ENCODE peak calls at places on chromosome 19, in ten cellular contexts. O is tibial artery; Q is neural progenitor cell; E is heart left ventricle; Y is ovary; A is hepatocyte; C is CD8-positive, alpha-beta memory T cell; N is left ventricle myocardium inferior; D is PC-9; Z is IMR-90. G is an unnamed sample.

GRCh38 chr19:17455711-17456123 is 5.0 kb downstream of the NXNL1 start:
- DNase-seq in D (no peak), Q (peak; percentile 37), E (peak; percentile 54), N (no peak), Z (no peak), Y (no peak), A (no peak), C (no peak), O (no peak), G (no peak)

GRCh38 chr19:42225718-42226292 is 5.7 kb downstream of the ZNF526 start:
- DNase-seq in Z (no peak), O (no peak), C (no peak), D (no peak), N (no peak), E (no peak), Y (no peak), A (no peak), Q (no peak), G (no peak)

GRCh38 chr19:48249502-48250014 is 6.2 kb downstream of the CARD8 start:
- DNase-seq in Y (no peak), A (no peak), D (no peak), Q (no peak), Z (no peak), C (peak; percentile 61), N (peak; percentile 41), E (peak; percentile 76), O (peak; percentile 61), G (peak; percentile 22)

GRCh38 chr19:41924151-41925145 is 3.8 kb downstream of the ERFL start:
- DNase-seq in C (no peak), Z (no peak), O (no peak), N (no peak), E (no peak), D (no peak), A (no peak), Y (no peak), Q (no peak), G (no peak)

GRCh38 chr19:15374796-15375440 is 4.7 kb downstream of the AKAP8 start:
- DNase-seq in E (peak; percentile 86), Y (no peak), C (no peak), Z (no peak), A (no peak), O (peak; percentile 70), D (no peak), N (peak; percentile 78), Q (no peak), G (no peak)

GRCh38 chr19:6693681-6694080 is 23.7 kb upstream of the TNFSF14 start:
- DNase-seq in O (no peak), Q (no peak), D (no peak), N (no peak), A (no peak), E (no peak), C (no peak), Z (no peak), Y (no peak), G (no peak)

GRCh38 chr19:49200238-49200862 is 42.8 kb downstream of the TRPM4 start:
- DNase-seq in Q (no peak), E (no peak), O (no peak), Y (no peak), C (no peak), D (no peak), A (no peak), N (no peak), Z (no peak), G (peak; percentile 34)

GRCh38 chr19:41913476-41914190 is 14.6 kb downstream of the ERFL start:
- DNase-seq in O (no peak), N (no peak), E (no peak), A (no peak), Y (no peak), D (no peak), Q (no peak), C (no peak), Z (no peak), G (no peak)

GRCh38 chr19:54325194-54325621 is 12.2 kb upstream of the LILRA5 start:
- DNase-seq in Y (no peak), E (no peak), D (peak; percentile 31), O (no peak), Q (peak; percentile 42), C (peak; percentile 44), Z (peak; percentile 8), N (no peak), A (peak; percentile 42), G (peak; percentile 35)

GRCh38 chr19:4067396-4068057 is 828 bp upstream of the ZBTB7A start:
- DNase-seq in A (no peak), N (no peak), Z (no peak), D (no peak), Y (peak; percentile 54), O (no peak), Q (peak; percentile 64), E (no peak), C (no peak), G (no peak)

GRCh38 chr19:16603090-16603489 is 24.9 kb downstream of the MED26 start:
- DNase-seq in N (no peak), A (no peak), E (no peak), Q (no peak), C (no peak), O (no peak), Y (no peak), Z (no peak), D (no peak), G (no peak)

GRCh38 chr19:43425567-43426392 is 11.1 kb downstream of the TEX101 start:
- DNase-seq in N (no peak), Y (no peak), Q (peak; percentile 41), O (no peak), D (peak; percentile 35), E (no peak), Z (peak; percentile 18), A (peak; percentile 36), C (no peak), G (peak; percentile 96)
- H3K27ac ChIP-seq in N (no peak overlapping the region), Y (no peak overlapping the region), Q (no peak overlapping the region), O (no peak overlapping the region), D (peak overlapping the region; percentile 44), E (no peak overlapping the region), Z (no peak overlapping the region), A (no peak overlapping the region), C (no peak overlapping the region), G (peak overlapping the region; percentile 83)

GRCh38 chr19:43940719-43941118 is 5.6 kb upstream of the ZNF45 start:
- DNase-seq in A (no peak), Z (no peak), E (no peak), Q (no peak), Y (no peak), N (no peak), C (no peak), O (no peak), D (no peak), G (no peak)

GRCh38 chr19:43936219-43936618 is 1.1 kb upstream of the ZNF45 start:
- DNase-seq in E (no peak), N (no peak), C (no peak), Q (no peak), A (no peak), Y (no peak), D (no peak), O (no peak), Z (no peak), G (peak; percentile 2)

GRCh38 chr19:43939557-43940260 is 4.6 kb upstream of the ZNF45 start:
- DNase-seq in Z (no peak), C (no peak), A (no peak), O (no peak), E (no peak), N (no peak), D (no peak), Y (no peak), Q (no peak), G (no peak)

GRCh38 chr19:43941209-43941608 is 6.1 kb upstream of the ZNF45 start:
- DNase-seq in D (no peak), Z (no peak), A (no peak), N (no peak), Y (no peak), Q (no peak), E (no peak), C (no peak), O (no peak), G (no peak)
- H3K9me3 ChIP-seq in D (no peaks in the 10 kb centered on the region), Z (no peaks in the 10 kb centered on the region), A (no peaks in the 10 kb centered on the region), N (no peaks in the 10 kb centered on the region), Y (no peaks in the 10 kb centered on the region), Q (peaks cover 4% of the 10 kb centered on the region), E (no peaks in the 10 kb centered on the region), C (no peaks in the 10 kb centered on the region), O (peaks cover 8% of the 10 kb centered on the region), G (no peaks in the 10 kb centered on the region)

GRCh38 chr19:47187797-47188196 is 43.2 kb downstream of the BBC3 start:
- DNase-seq in Q (no peak), D (no peak), E (no peak), Y (no peak), A (no peak), O (no peak), Z (no peak), C (no peak), N (no peak), G (peak; percentile 36)

GRCh38 chr19:47179643-47180310 is 49.1 kb downstream of the SAE1 start:
- DNase-seq in Z (no peak), A (no peak), C (no peak), E (no peak), N (no peak), O (no peak), D (no peak), Y (no peak), Q (no peak), G (no peak)

GRCh38 chr19:47187023-47187655 is 43.9 kb downstream of the BBC3 start:
- DNase-seq in D (no peak), C (no peak), A (no peak), N (no peak), E (no peak), Z (no peak), Y (no peak), Q (no peak), O (no peak), G (no peak)

GRCh38 chr19:47186337-47187022 is 44.5 kb downstream of the BBC3 start:
- DNase-seq in O (no peak), E (no peak), Z (no peak), Q (no peak), Y (no peak), N (no peak), D (no peak), A (no peak), C (peak; percentile 55), G (peak; percentile 36)

GRCh38 chr19:47183579-47183978 is 47.4 kb downstream of the BBC3 start:
- DNase-seq in Y (no peak), D (no peak), E (no peak), C (no peak), Z (no peak), O (no peak), Q (no peak), N (no peak), A (no peak), G (no peak)
- H3K36me3 ChIP-seq in Y (no peaks in the 10 kb centered on the region), D (peaks cover 11% of the 10 kb centered on the region), E (peaks cover 3% of the 10 kb centered on the region), C (no peaks in the 10 kb centered on the region), Z (peaks cover 20% of the 10 kb centered on the region), O (no peaks in the 10 kb centered on the region), Q (no peaks in the 10 kb centered on the region), N (peaks cover 6% of the 10 kb centered on the region), A (no peaks in the 10 kb centered on the region), G (peaks cover 3% of the 10 kb centered on the region)

DNA sequence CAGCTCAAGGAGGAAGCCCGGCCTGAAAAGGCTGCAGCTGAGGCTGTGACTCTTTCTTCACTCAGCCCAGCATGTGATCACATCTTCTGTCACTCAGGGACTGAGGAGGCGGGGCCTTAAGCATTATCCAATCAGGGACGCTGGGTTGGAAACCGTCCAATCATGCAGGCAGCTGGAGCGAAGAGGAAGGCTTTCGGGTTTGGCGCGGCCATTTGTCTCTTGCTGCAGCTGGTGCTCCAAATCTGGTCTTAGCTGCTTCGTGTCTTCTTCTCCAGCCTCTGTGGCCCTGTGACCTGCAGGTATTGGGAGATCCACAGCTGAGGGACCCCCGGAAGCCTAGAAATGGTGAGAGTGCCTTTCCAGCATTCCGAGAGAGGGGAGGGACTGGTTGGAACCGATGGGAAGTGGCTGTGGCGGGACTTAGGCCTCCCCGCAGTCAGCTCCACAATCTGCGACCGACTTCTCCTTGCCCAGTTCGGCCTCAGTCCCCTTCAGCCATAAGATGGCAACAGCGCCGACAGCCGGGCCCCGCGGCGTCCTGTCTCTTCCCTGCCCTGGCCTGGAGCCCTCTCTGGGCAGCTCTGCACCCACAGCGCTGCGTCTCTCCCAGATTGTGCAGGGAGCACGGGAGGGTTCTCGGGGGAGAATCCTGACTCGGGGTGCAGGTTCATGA is at the start of gene ZNF90:
- DNase-seq in Q (peak; percentile 98), E (peak; percentile 90), D (peak; percentile 81), Z (peak; percentile 93), N (peak; percentile 92), Y (peak; percentile 97), A (peak; percentile 97), O (peak; percentile 98), C (peak; percentile 81), G (peak; percentile 76)
- H3K27ac ChIP-seq in Q (peak within 1 kb of the TSS; percentile 93), E (no peak within 1 kb of the TSS), D (no peak within 1 kb of the TSS), Z (peak within 1 kb of the TSS; percentile 42), N (peak within 1 kb of the TSS; percentile 27), Y (no peak within 1 kb of the TSS), A (peak within 1 kb of the TSS; percentile 62), O (peak within 1 kb of the TSS; percentile 38), C (no peak within 1 kb of the TSS), G (no peak within 1 kb of the TSS)